ENCODE peak calls at places on chromosomes 13 and 19, in nine cellular contexts. One of them, this sample, is unnamed.

GRCh38 chr19:1046117-1046626 is 6.3 kb downstream of the ABCA7 start:
- DNase-seq in tibial artery: no peak
- DNase-seq in activated CD4-positive, alpha-beta T cell treated with anti-CD3 and anti-CD28 coated beads, Interleukin-2, amount 10 ng/mL, durations not matched to agents 7 days and 5 days: no peak
- DNase-seq in OCI-LY7: no peak
- DNase-seq in A673: no peak
- DNase-seq in NCI-H69: no peak
- DNase-seq in activated CD8-positive, alpha-beta T cell treated with anti-CD3 and anti-CD28 coated beads for 36 hours: no peak
- DNase-seq in GDM1: no peak
- DNase-seq in HT-29: no peak
- DNase-seq in this sample: no peak

GRCh38 chr13:35838356-35838755 is 292.8 kb downstream of the DCLK1 start:
- DNase-seq in NCI-H69: no peak
- DNase-seq in HT-29: no peak
- DNase-seq in activated CD8-positive, alpha-beta T cell treated with anti-CD3 and anti-CD28 coated beads for 36 hours: no peak
- DNase-seq in tibial artery: no peak
- DNase-seq in OCI-LY7: no peak
- DNase-seq in A673: no peak
- DNase-seq in GDM1: no peak
- DNase-seq in activated CD4-positive, alpha-beta T cell treated with anti-CD3 and anti-CD28 coated beads, Interleukin-2, amount 10 ng/mL, durations not matched to agents 7 days and 5 days: no peak
- DNase-seq in this sample: no peak

GRCh38 chr13:79648191-79648590 is 167.2 kb downstream of the NDFIP2 start:
- DNase-seq in OCI-LY7: no peak
- DNase-seq in activated CD4-positive, alpha-beta T cell treated with anti-CD3 and anti-CD28 coated beads, Interleukin-2, amount 10 ng/mL, durations not matched to agents 7 days and 5 days: no peak
- DNase-seq in activated CD8-positive, alpha-beta T cell treated with anti-CD3 and anti-CD28 coated beads for 36 hours: no peak
- DNase-seq in NCI-H69: no peak
- DNase-seq in HT-29: no peak
- DNase-seq in GDM1: no peak
- DNase-seq in tibial artery: no peak
- DNase-seq in A673: no peak
- DNase-seq in this sample: no peak

GRCh38 chr19:11027381-11027780 is 61.9 kb upstream of the LDLR start:
- DNase-seq in OCI-LY7: no peak
- DNase-seq in activated CD8-positive, alpha-beta T cell treated with anti-CD3 and anti-CD28 coated beads for 36 hours: no peak
- DNase-seq in tibial artery: no peak
- DNase-seq in A673: no peak
- DNase-seq in NCI-H69: no peak
- DNase-seq in HT-29: no peak
- DNase-seq in GDM1: no peak
- DNase-seq in activated CD4-positive, alpha-beta T cell treated with anti-CD3 and anti-CD28 coated beads, Interleukin-2, amount 10 ng/mL, durations not matched to agents 7 days and 5 days: no peak
- DNase-seq in this sample: no peak

GRCh38 chr13:97191615-97192014 is 30.5 kb upstream of the MBNL2 start:
- DNase-seq in activated CD4-positive, alpha-beta T cell treated with anti-CD3 and anti-CD28 coated beads, Interleukin-2, amount 10 ng/mL, durations not matched to agents 7 days and 5 days: no peak
- DNase-seq in OCI-LY7: no peak
- DNase-seq in A673: no peak
- DNase-seq in tibial artery: no peak
- DNase-seq in GDM1: no peak
- DNase-seq in activated CD8-positive, alpha-beta T cell treated with anti-CD3 and anti-CD28 coated beads for 36 hours: no peak
- DNase-seq in HT-29: no peak
- DNase-seq in NCI-H69: peak; percentile 63
- DNase-seq in this sample: no peak

GRCh38 chr19:35518313-35518712 is 4.9 kb upstream of the DMKN start:
- DNase-seq in activated CD4-positive, alpha-beta T cell treated with anti-CD3 and anti-CD28 coated beads, Interleukin-2, amount 10 ng/mL, durations not matched to agents 7 days and 5 days: no peak
- DNase-seq in GDM1: no peak
- DNase-seq in OCI-LY7: no peak
- DNase-seq in HT-29: no peak
- DNase-seq in tibial artery: no peak
- DNase-seq in A673: peak; percentile 27
- DNase-seq in activated CD8-positive, alpha-beta T cell treated with anti-CD3 and anti-CD28 coated beads for 36 hours: no peak
- DNase-seq in NCI-H69: no peak
- DNase-seq in this sample: no peak

GRCh38 chr13:21735621-21736401 is 64.9 kb downstream of the FGF9 start:
- DNase-seq in OCI-LY7: no peak
- DNase-seq in HT-29: no peak
- DNase-seq in activated CD4-positive, alpha-beta T cell treated with anti-CD3 and anti-CD28 coated beads, Interleukin-2, amount 10 ng/mL, durations not matched to agents 7 days and 5 days: no peak
- DNase-seq in activated CD8-positive, alpha-beta T cell treated with anti-CD3 and anti-CD28 coated beads for 36 hours: no peak
- DNase-seq in GDM1: no peak
- DNase-seq in NCI-H69: peak; percentile 70
- DNase-seq in tibial artery: no peak
- DNase-seq in A673: no peak
- DNase-seq in this sample: peak; percentile 85

GRCh38 chr19:2271516-2272103 is 10.4 kb downstream of the PEAK3 start:
- DNase-seq in GDM1: no peak
- DNase-seq in A673: peak; percentile 58
- DNase-seq in activated CD8-positive, alpha-beta T cell treated with anti-CD3 and anti-CD28 coated beads for 36 hours: no peak
- DNase-seq in HT-29: peak; percentile 45
- DNase-seq in NCI-H69: no peak
- DNase-seq in tibial artery: no peak
- DNase-seq in OCI-LY7: no peak
- DNase-seq in activated CD4-positive, alpha-beta T cell treated with anti-CD3 and anti-CD28 coated beads, Interleukin-2, amount 10 ng/mL, durations not matched to agents 7 days and 5 days: no peak
- DNase-seq in this sample: no peak

GRCh38 chr13:20448470-20448869 is 77.2 kb downstream of the CRYL1 start:
- DNase-seq in A673: no peak
- DNase-seq in NCI-H69: no peak
- DNase-seq in HT-29: no peak
- DNase-seq in activated CD4-positive, alpha-beta T cell treated with anti-CD3 and anti-CD28 coated beads, Interleukin-2, amount 10 ng/mL, durations not matched to agents 7 days and 5 days: no peak
- DNase-seq in tibial artery: no peak
- DNase-seq in OCI-LY7: no peak
- DNase-seq in activated CD8-positive, alpha-beta T cell treated with anti-CD3 and anti-CD28 coated beads for 36 hours: no peak
- DNase-seq in GDM1: no peak
- DNase-seq in this sample: no peak

GRCh38 chr13:46479691-46480090 is 73.3 kb upstream of the LRCH1 start:
- DNase-seq in GDM1: no peak
- DNase-seq in A673: no peak
- DNase-seq in tibial artery: no peak
- DNase-seq in HT-29: no peak
- DNase-seq in activated CD4-positive, alpha-beta T cell treated with anti-CD3 and anti-CD28 coated beads, Interleukin-2, amount 10 ng/mL, durations not matched to agents 7 days and 5 days: no peak
- DNase-seq in OCI-LY7: no peak
- DNase-seq in activated CD8-positive, alpha-beta T cell treated with anti-CD3 and anti-CD28 coated beads for 36 hours: no peak
- DNase-seq in NCI-H69: no peak
- DNase-seq in this sample: no peak

This sample was measured in retina.